ENCODE peak calls at places on chromosomes 11 and 22, in nine cellular contexts. One of them, this sample, is unnamed.
A peak's percentile ranks its signal among the peaks of the same experiment; 100 is the strongest.

GRCh38 chr22:45678961-45679912 is 7.6 kb downstream of the ATXN10 start:
- DNase-seq in pons: no peak
- DNase-seq in fibroblast of lung: peak; percentile 66
- DNase-seq in CD8-positive, alpha-beta memory T cell: no peak
- DNase-seq in nephron progenitor cell: no peak
- DNase-seq in NCI-H1417 treated with DMSO at 0.1 percent for 48 hours: no peak
- DNase-seq in naive thymus-derived CD8-positive, alpha-beta T cell: no peak
- DNase-seq in amniotic stem cell: no peak
- DNase-seq in SHP77: no peak
- DNase-seq in this sample: no peak

GRCh38 chr11:80603472-80603871 is 1162.6 kb upstream of the TENM4 start:
- DNase-seq in pons: no peak
- DNase-seq in fibroblast of lung: no peak
- DNase-seq in CD8-positive, alpha-beta memory T cell: no peak
- DNase-seq in nephron progenitor cell: no peak
- DNase-seq in NCI-H1417 treated with DMSO at 0.1 percent for 48 hours: no peak
- DNase-seq in naive thymus-derived CD8-positive, alpha-beta T cell: no peak
- DNase-seq in amniotic stem cell: no peak
- DNase-seq in SHP77: no peak
- DNase-seq in this sample: no peak

GRCh38 chr11:106644824-106645223 is 373.5 kb downstream of the GUCY1A2 start:
- DNase-seq in pons: no peak
- DNase-seq in fibroblast of lung: peak; percentile 28
- DNase-seq in CD8-positive, alpha-beta memory T cell: no peak
- DNase-seq in nephron progenitor cell: no peak
- DNase-seq in NCI-H1417 treated with DMSO at 0.1 percent for 48 hours: no peak
- DNase-seq in naive thymus-derived CD8-positive, alpha-beta T cell: no peak
- DNase-seq in amniotic stem cell: no peak
- DNase-seq in SHP77: no peak
- DNase-seq in this sample: no peak

GRCh38 chr11:39678996-39679395 is 1780.5 kb downstream of the LRRC4C start:
- DNase-seq in pons: no peak
- DNase-seq in fibroblast of lung: no peak
- DNase-seq in CD8-positive, alpha-beta memory T cell: no peak
- DNase-seq in nephron progenitor cell: no peak
- DNase-seq in NCI-H1417 treated with DMSO at 0.1 percent for 48 hours: no peak
- DNase-seq in naive thymus-derived CD8-positive, alpha-beta T cell: no peak
- DNase-seq in amniotic stem cell: no peak
- DNase-seq in SHP77: no peak
- DNase-seq in this sample: no peak

GRCh38 chr11:116422976-116423375 is 349.8 kb downstream of the BUD13 start:
- DNase-seq in pons: peak; percentile 8
- DNase-seq in fibroblast of lung: no peak
- DNase-seq in CD8-positive, alpha-beta memory T cell: no peak
- DNase-seq in nephron progenitor cell: peak; percentile 45
- DNase-seq in NCI-H1417 treated with DMSO at 0.1 percent for 48 hours: no peak
- DNase-seq in naive thymus-derived CD8-positive, alpha-beta T cell: no peak
- DNase-seq in amniotic stem cell: no peak
- DNase-seq in SHP77: no peak
- DNase-seq in this sample: no peak

GRCh38 chr11:27352781-27353180 is 10.2 kb downstream of the CCDC34 start:
- DNase-seq in pons: no peak
- DNase-seq in fibroblast of lung: no peak
- DNase-seq in CD8-positive, alpha-beta memory T cell: no peak
- DNase-seq in nephron progenitor cell: no peak
- DNase-seq in NCI-H1417 treated with DMSO at 0.1 percent for 48 hours: no peak
- DNase-seq in naive thymus-derived CD8-positive, alpha-beta T cell: no peak
- DNase-seq in amniotic stem cell: no peak
- DNase-seq in SHP77: no peak
- DNase-seq in this sample: no peak

GRCh38 chr11:65204646-65205601 is 23.2 kb downstream of the CAPN1 start:
- DNase-seq in pons: peak; percentile 46
- DNase-seq in fibroblast of lung: peak; percentile 25
- DNase-seq in CD8-positive, alpha-beta memory T cell: peak; percentile 35
- DNase-seq in nephron progenitor cell: peak; percentile 77
- DNase-seq in NCI-H1417 treated with DMSO at 0.1 percent for 48 hours: no peak
- DNase-seq in naive thymus-derived CD8-positive, alpha-beta T cell: peak; percentile 53
- DNase-seq in amniotic stem cell: no peak
- DNase-seq in SHP77: peak; percentile 43
- DNase-seq in this sample: no peak

GRCh38 chr11:14258177-14258935 is 100.6 kb downstream of the RRAS2 start:
- DNase-seq in pons: no peak
- DNase-seq in fibroblast of lung: peak; percentile 87
- DNase-seq in CD8-positive, alpha-beta memory T cell: no peak
- DNase-seq in nephron progenitor cell: no peak
- DNase-seq in NCI-H1417 treated with DMSO at 0.1 percent for 48 hours: no peak
- DNase-seq in naive thymus-derived CD8-positive, alpha-beta T cell: no peak
- DNase-seq in amniotic stem cell: no peak
- DNase-seq in SHP77: no peak
- DNase-seq in this sample: no peak

GRCh38 chr22:36773935-36774334 is 2.0 kb downstream of the IFT27 start:
- DNase-seq in pons: peak; percentile 61
- DNase-seq in fibroblast of lung: peak; percentile 47
- DNase-seq in CD8-positive, alpha-beta memory T cell: no peak
- DNase-seq in nephron progenitor cell: no peak
- DNase-seq in NCI-H1417 treated with DMSO at 0.1 percent for 48 hours: no peak
- DNase-seq in naive thymus-derived CD8-positive, alpha-beta T cell: no peak
- DNase-seq in amniotic stem cell: no peak
- DNase-seq in SHP77: peak; percentile 33
- DNase-seq in this sample: no peak

GRCh38 chr11:114367244-114367957 is 32.9 kb downstream of the C11orf71 start:
- DNase-seq in pons: no peak
- DNase-seq in fibroblast of lung: no peak
- DNase-seq in CD8-positive, alpha-beta memory T cell: no peak
- DNase-seq in nephron progenitor cell: no peak
- DNase-seq in NCI-H1417 treated with DMSO at 0.1 percent for 48 hours: no peak
- DNase-seq in naive thymus-derived CD8-positive, alpha-beta T cell: no peak
- DNase-seq in amniotic stem cell: no peak
- DNase-seq in SHP77: no peak
- DNase-seq in this sample: no peak

GRCh38 chr11:561148-562003 is 606 bp downstream of the RASSF7 start:
- DNase-seq in pons: no peak
- DNase-seq in fibroblast of lung: no peak
- DNase-seq in CD8-positive, alpha-beta memory T cell: no peak
- DNase-seq in nephron progenitor cell: peak; percentile 53
- DNase-seq in NCI-H1417 treated with DMSO at 0.1 percent for 48 hours: no peak
- DNase-seq in naive thymus-derived CD8-positive, alpha-beta T cell: no peak
- DNase-seq in amniotic stem cell: no peak
- DNase-seq in SHP77: no peak
- DNase-seq in this sample: no peak

GRCh38 chr11:58060939-58061672 is 30.4 kb downstream of the OR6Q1 start:
- DNase-seq in pons: no peak
- DNase-seq in fibroblast of lung: no peak
- DNase-seq in CD8-positive, alpha-beta memory T cell: no peak
- DNase-seq in nephron progenitor cell: no peak
- DNase-seq in NCI-H1417 treated with DMSO at 0.1 percent for 48 hours: no peak
- DNase-seq in naive thymus-derived CD8-positive, alpha-beta T cell: no peak
- DNase-seq in amniotic stem cell: no peak
- DNase-seq in SHP77: no peak
- DNase-seq in this sample: no peak

GRCh38 chr22:45499746-45500145 is 2.9 kb upstream of the FBLN1 start:
- DNase-seq in pons: no peak
- DNase-seq in fibroblast of lung: no peak
- DNase-seq in CD8-positive, alpha-beta memory T cell: no peak
- DNase-seq in nephron progenitor cell: no peak
- DNase-seq in NCI-H1417 treated with DMSO at 0.1 percent for 48 hours: no peak
- DNase-seq in naive thymus-derived CD8-positive, alpha-beta T cell: no peak
- DNase-seq in amniotic stem cell: no peak
- DNase-seq in SHP77: no peak
- DNase-seq in this sample: no peak

GRCh38 chr11:106422585-106422984 is 345.1 kb downstream of the AASDHPPT start:
- DNase-seq in pons: no peak
- DNase-seq in fibroblast of lung: no peak
- DNase-seq in CD8-positive, alpha-beta memory T cell: no peak
- DNase-seq in nephron progenitor cell: no peak
- DNase-seq in NCI-H1417 treated with DMSO at 0.1 percent for 48 hours: no peak
- DNase-seq in naive thymus-derived CD8-positive, alpha-beta T cell: no peak
- DNase-seq in amniotic stem cell: no peak
- DNase-seq in SHP77: no peak
- DNase-seq in this sample: no peak

GRCh38 chr22:32920032-32920628 is 118.6 kb downstream of the TIMP3 start:
- DNase-seq in pons: no peak
- DNase-seq in fibroblast of lung: peak; percentile 83
- DNase-seq in CD8-positive, alpha-beta memory T cell: no peak
- DNase-seq in nephron progenitor cell: no peak
- DNase-seq in NCI-H1417 treated with DMSO at 0.1 percent for 48 hours: no peak
- DNase-seq in naive thymus-derived CD8-positive, alpha-beta T cell: no peak
- DNase-seq in amniotic stem cell: no peak
- DNase-seq in SHP77: no peak
- DNase-seq in this sample: no peak

This sample was measured in pulmonary artery endothelial cell.